ENCODE peak calls at places on chromosomes 6 and 20, in nine cellular contexts. O, G, P, U, C, S, H, E and K are unnamed samples.

GRCh38 chr20:62618622-62619529 is 23.4 kb upstream of the SLCO4A1 start:
- DNase-seq in O (no peak), G (no peak), P (no peak), U (no peak), C (no peak), S (no peak), H (no peak), E (no peak), K (no peak)

GRCh38 chr6:38498085-38498484 is 141.6 kb downstream of the BTBD9 start:
- DNase-seq in O (peak), G (no peak), P (no peak), U (no peak), C (no peak), S (peak), H (no peak), E (no peak), K (no peak)

GRCh38 chr6:84641076-84641475 is 123.3 kb downstream of the TBX18 start:
- DNase-seq in O (no peak), G (no peak), P (no peak), U (no peak), C (no peak), S (no peak), H (no peak), E (no peak), K (no peak)

GRCh38 chr6:57048577-57048976 is 2.1 kb downstream of the KIAA1586 start:
- DNase-seq in O (no peak), G (no peak), P (no peak), U (no peak), C (no peak), S (peak), H (no peak), E (no peak), K (no peak)

GRCh38 chr6:2434911-2435310 is 189.5 kb upstream of the GMDS start:
- DNase-seq in O (no peak), G (no peak), P (no peak), U (no peak), C (no peak), S (no peak), H (no peak), E (no peak), K (no peak)

GRCh38 chr20:63934271-63935068 is 21.7 kb downstream of the UCKL1 start:
- DNase-seq in O (no peak), G (no peak), P (no peak), U (no peak), C (no peak), S (no peak), H (no peak), E (no peak), K (no peak)

GRCh38 chr20:32356935-32357868 is 929 bp upstream of the ASXL1 start:
- DNase-seq in O (no peak), G (no peak), P (peak), U (no peak), C (no peak), S (peak), H (peak), E (peak), K (no peak)

GRCh38 chr6:129029778-129030177 is 146.8 kb downstream of the LAMA2 start:
- DNase-seq in O (no peak), G (no peak), P (peak), U (no peak), C (no peak), S (peak), H (no peak), E (no peak), K (no peak)

GRCh38 chr20:44714701-44715494 is at the start of gene CCN5:
- DNase-seq in O (peak), G (peak), P (peak), U (no peak), C (peak), S (peak), H (peak), E (peak), K (no peak)

GRCh38 chr20:62404761-62405107 is 2.4 kb downstream of the CABLES2 start:
- DNase-seq in O (no peak), G (no peak), P (no peak), U (no peak), C (no peak), S (no peak), H (no peak), E (no peak), K (no peak)

GRCh38 chr6:37618916-37619605 is 78.6 kb downstream of the MDGA1 start:
- DNase-seq in O (no peak), G (peak), P (no peak), U (no peak), C (no peak), S (no peak), H (no peak), E (no peak), K (no peak)

GRCh38 chr6:42394881-42395620 is 56.7 kb downstream of the TRERF1 start:
- DNase-seq in O (no peak), G (no peak), P (no peak), U (no peak), C (no peak), S (no peak), H (no peak), E (no peak), K (no peak)

GRCh38 chr6:170212956-170213636 is 77.8 kb downstream of the DLL1 start:
- DNase-seq in O (no peak), G (no peak), P (no peak), U (no peak), C (no peak), S (no peak), H (no peak), E (no peak), K (no peak)

GRCh38 chr20:16520154-16520553 is 53.1 kb downstream of the KIF16B start:
- DNase-seq in O (no peak), G (no peak), P (no peak), U (no peak), C (no peak), S (no peak), H (no peak), E (no peak), K (no peak)

GRCh38 chr6:167676666-167677421 is 149.9 kb upstream of the AFDN start:
- DNase-seq in O (no peak), G (peak), P (no peak), U (no peak), C (no peak), S (no peak), H (no peak), E (no peak), K (no peak)

GRCh38 chr6:40586800-40587201 is 363 bp downstream of the LRFN2 start:
- DNase-seq in O (no peak), G (peak), P (no peak), U (no peak), C (no peak), S (no peak), H (no peak), E (no peak), K (no peak)
- H3K4me3 ChIP-seq in O (no peak), G (peak), P (no peak), U (no peak), C (peak), S (no peak), H (no peak), E (no peak), K (no peak)

DNA sequence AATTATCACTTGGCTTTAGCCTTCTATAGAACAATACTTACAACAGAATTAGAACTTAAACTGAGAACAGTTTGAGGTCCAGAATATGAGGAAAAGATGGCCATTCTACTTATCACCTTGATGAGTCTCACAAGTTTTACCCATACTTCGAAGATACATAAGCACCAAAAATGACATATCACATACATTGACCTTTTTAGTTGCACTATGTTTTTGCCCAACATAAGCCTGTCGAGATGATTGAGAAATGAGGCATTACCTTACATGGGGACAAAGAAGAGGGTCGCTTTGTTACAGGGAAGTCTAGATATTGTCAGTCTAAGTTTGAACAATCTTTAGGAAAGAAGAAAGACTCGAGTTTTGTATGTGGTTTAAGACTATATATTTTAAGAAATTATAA is 48.4 kb upstream of the MEI4 start:
- DNase-seq in O (no peak), G (no peak), P (no peak), U (no peak), C (no peak), S (no peak), H (no peak), E (no peak), K (no peak)
- TF ChIP-seq CTCF in O (no peak), G (no peak), P (no peak), U (no peak), C (no peak), S (no peak), H (no peak), E (no peak), K (no peak)

DNA sequence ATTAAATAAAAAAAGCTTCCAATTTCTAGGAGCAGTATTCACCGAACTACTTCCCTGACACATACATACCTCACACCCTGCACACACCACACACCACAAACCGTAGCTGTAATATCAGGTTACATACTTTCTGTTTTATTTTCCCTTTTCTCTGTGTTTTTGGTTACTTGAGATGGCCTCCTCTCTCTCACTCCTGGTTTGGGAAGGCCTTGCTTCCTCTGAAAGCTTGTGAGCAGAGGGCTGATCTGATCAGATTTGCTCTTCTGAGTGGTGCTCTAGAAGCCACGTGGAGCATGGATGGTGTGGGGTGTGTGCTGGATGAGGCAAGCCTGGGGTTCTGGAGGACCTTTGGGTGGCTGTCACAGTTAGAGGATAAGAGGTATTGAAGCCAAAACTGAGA is 20.9 kb downstream of the UTRN start:
- DNase-seq in O (no peak), G (no peak), P (peak), U (no peak), C (peak), S (peak), H (peak), E (no peak), K (no peak)
- H3K4me3 ChIP-seq in O (no peak), G (no peak), P (no peak), U (no peak), C (no peak), S (no peak), H (no peak), E (no peak), K (no peak)

GRCh38 chr20:45998761-45999160 is 9.9 kb upstream of the MMP9 start:
- DNase-seq in O (no peak), G (peak), P (no peak), U (no peak), C (no peak), S (no peak), H (no peak), E (no peak), K (no peak)

GRCh38 chr20:46001498-46001897 is 7.2 kb upstream of the MMP9 start:
- DNase-seq in O (no peak), G (no peak), P (no peak), U (no peak), C (no peak), S (no peak), H (no peak), E (no peak), K (no peak)

GRCh38 chr20:46000571-46001145 is 8.1 kb upstream of the MMP9 start:
- DNase-seq in O (no peak), G (no peak), P (no peak), U (no peak), C (no peak), S (no peak), H (no peak), E (no peak), K (no peak)

GRCh38 chr20:45998337-45998736 is 10.4 kb upstream of the MMP9 start:
- DNase-seq in O (no peak), G (no peak), P (no peak), U (no peak), C (no peak), S (no peak), H (no peak), E (no peak), K (no peak)

GRCh38 chr20:45999908-46000570 is 8.7 kb upstream of the MMP9 start:
- DNase-seq in O (no peak), G (no peak), P (no peak), U (no peak), C (no peak), S (no peak), H (no peak), E (no peak), K (no peak)
- TF ChIP-seq CTCF in O (no peak), G (no peak), P (no peak), U (no peak), C (no peak), S (no peak), H (no peak), E (no peak), K (no peak)

GRCh38 chr6:919499-919898 is 226.6 kb upstream of the EXOC2 start:
- DNase-seq in O (no peak), G (no peak), P (no peak), U (no peak), C (no peak), S (no peak), H (no peak), E (no peak), K (no peak)
- H3K4me3 ChIP-seq in O (no peak), G (no peak), P (no peak), U (no peak), C (no peak), S (no peak), H (no peak), E (no peak), K (no peak)

GRCh38 chr6:30914854-30915590 is 984 bp downstream of the VARS2 start:
- DNase-seq in O (no peak), G (no peak), P (no peak), U (no peak), C (no peak), S (peak), H (no peak), E (peak), K (no peak)

GRCh38 chr6:30914076-30914853 is at the start of gene VARS2:
- DNase-seq in O (peak), G (peak), P (peak), U (no peak), C (peak), S (peak), H (peak), E (peak), K (peak)

GRCh38 chr6:30915591-30915946 is 1.5 kb downstream of the VARS2 start:
- DNase-seq in O (peak), G (no peak), P (peak), U (no peak), C (peak), S (peak), H (peak), E (peak), K (peak)

GRCh38 chr6:30918675-30919074 is 4.6 kb downstream of the VARS2 start:
- DNase-seq in O (no peak), G (no peak), P (no peak), U (no peak), C (no peak), S (no peak), H (no peak), E (no peak), K (no peak)

GRCh38 chr6:30917487-30917886 is 3.4 kb downstream of the VARS2 start:
- DNase-seq in O (no peak), G (no peak), P (no peak), U (no peak), C (no peak), S (no peak), H (no peak), E (no peak), K (no peak)
- TF ChIP-seq CTCF in O (no peak), G (no peak), P (no peak), U (no peak), C (no peak), S (no peak), H (no peak), E (no peak), K (no peak)